ENCODE peak calls at places on chromosomes 1 and 21, in six cellular contexts. E, P, J, X, L and C are unnamed samples.
A peak's percentile ranks its signal among the peaks of the same experiment; 100 is the strongest.

GRCh38 chr21:15978158-15978805 is 248.5 kb downstream of the USP25 start:
- DNase-seq in E (peak; percentile 36), P (no peak), J (no peak), X (no peak), L (no peak), C (no peak)

GRCh38 chr1:36160949-36161485 is 5.1 kb downstream of the MAP7D1 start:
- DNase-seq in E (peak; percentile 87), P (peak; percentile 60), J (peak; percentile 84), X (peak; percentile 51), L (peak; percentile 78), C (no peak)

GRCh38 chr1:26608895-26609294 is 79.3 kb downstream of the RPS6KA1 start:
- DNase-seq in E (no peak), P (no peak), J (no peak), X (no peak), L (no peak), C (no peak)

GRCh38 chr1:221604948-221605347 is 136.9 kb downstream of the DUSP10 start:
- DNase-seq in E (no peak), P (no peak), J (no peak), X (no peak), L (no peak), C (no peak)

GRCh38 chr1:211653907-211654553 is 21.4 kb downstream of the NEK2 start:
- DNase-seq in E (no peak), P (no peak), J (no peak), X (no peak), L (no peak), C (no peak)

GRCh38 chr1:17662786-17663185 is 92.3 kb upstream of the ACTL8 start:
- DNase-seq in E (no peak), P (no peak), J (no peak), X (no peak), L (no peak), C (no peak)

GRCh38 chr1:232476538-232476950 is 153.4 kb downstream of the SIPA1L2 start:
- DNase-seq in E (no peak), P (no peak), J (no peak), X (no peak), L (no peak), C (no peak)

GRCh38 chr1:109864063-109864822 is 46.4 kb upstream of the CSF1 start:
- DNase-seq in E (peak; percentile 33), P (no peak), J (no peak), X (no peak), L (no peak), C (no peak)

GRCh38 chr1:22827666-22828065 is 117.0 kb downstream of the EPHB2 start:
- DNase-seq in E (no peak), P (no peak), J (no peak), X (no peak), L (no peak), C (no peak)

GRCh38 chr21:42105916-42106315 is 34.8 kb downstream of the UMODL1 start:
- DNase-seq in E (no peak), P (no peak), J (no peak), X (no peak), L (no peak), C (no peak)

GRCh38 chr1:17539526-17540254 is at the start of gene ARHGEF10L:
- DNase-seq in E (no peak), P (no peak), J (no peak), X (peak; percentile 44), L (peak; percentile 65), C (peak; percentile 26)

GRCh38 chr1:162629651-162630050 is 2.6 kb upstream of the DDR2 start:
- DNase-seq in E (no peak), P (no peak), J (no peak), X (no peak), L (no peak), C (no peak)

GRCh38 chr1:34792868-34793727 is at the start of gene GJA4:
- DNase-seq in E (peak; percentile 49), P (no peak), J (no peak), X (no peak), L (no peak), C (no peak)

GRCh38 chr1:2821970-2822620 is 20.6 kb upstream of the TTC34 start:
- DNase-seq in E (peak; percentile 58), P (peak; percentile 66), J (no peak), X (no peak), L (peak; percentile 52), C (no peak)

GRCh38 chr1:118555638-118556037 is 370.6 kb upstream of the SPAG17 start:
- DNase-seq in E (no peak), P (no peak), J (no peak), X (no peak), L (no peak), C (no peak)

DNA sequence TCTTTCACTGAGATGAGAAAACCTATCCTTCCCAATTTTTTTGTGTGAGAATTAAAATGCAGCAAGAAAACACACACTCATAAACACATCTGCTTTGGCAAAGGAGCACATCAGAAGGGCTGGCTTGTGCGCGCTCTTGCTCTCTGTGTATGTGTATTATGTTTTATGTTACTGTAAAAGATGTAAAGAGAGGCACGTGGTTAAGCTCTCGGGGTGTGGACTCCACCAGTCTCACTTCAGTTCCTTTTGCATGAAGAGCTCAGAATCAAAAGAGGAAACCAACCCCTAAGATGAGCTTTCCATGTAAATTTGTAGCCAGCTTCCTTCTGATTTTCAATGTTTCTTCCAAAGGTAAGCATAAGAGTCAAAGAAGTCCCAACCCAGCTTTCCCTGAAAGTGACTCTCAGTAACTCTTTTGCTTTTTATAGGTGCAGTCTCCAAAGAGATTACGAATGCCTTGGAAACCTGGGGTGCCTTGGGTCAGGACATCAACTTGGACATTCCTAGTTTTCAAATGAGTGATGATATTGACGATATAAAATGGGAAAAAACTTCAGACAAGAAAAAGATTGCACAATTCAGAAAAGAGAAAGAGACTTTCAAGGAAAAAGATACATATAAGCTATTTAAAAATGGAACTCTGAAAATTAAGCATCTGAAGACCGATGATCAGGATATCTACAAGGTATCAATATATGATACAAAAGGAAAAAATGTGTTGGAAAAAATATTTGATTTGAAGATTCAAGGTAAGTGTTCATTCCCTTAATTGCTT is at the start of gene CD2:
- DNase-seq in E (no peak), P (peak; percentile 39), J (no peak), X (no peak), L (no peak), C (no peak)
- H3K27ac ChIP-seq in E (no peak within 1 kb of the TSS), P (peak within 1 kb of the TSS; percentile 10), J (no peak within 1 kb of the TSS), X (no peak within 1 kb of the TSS), L (no peak within 1 kb of the TSS), C (no peak within 1 kb of the TSS)

DNA sequence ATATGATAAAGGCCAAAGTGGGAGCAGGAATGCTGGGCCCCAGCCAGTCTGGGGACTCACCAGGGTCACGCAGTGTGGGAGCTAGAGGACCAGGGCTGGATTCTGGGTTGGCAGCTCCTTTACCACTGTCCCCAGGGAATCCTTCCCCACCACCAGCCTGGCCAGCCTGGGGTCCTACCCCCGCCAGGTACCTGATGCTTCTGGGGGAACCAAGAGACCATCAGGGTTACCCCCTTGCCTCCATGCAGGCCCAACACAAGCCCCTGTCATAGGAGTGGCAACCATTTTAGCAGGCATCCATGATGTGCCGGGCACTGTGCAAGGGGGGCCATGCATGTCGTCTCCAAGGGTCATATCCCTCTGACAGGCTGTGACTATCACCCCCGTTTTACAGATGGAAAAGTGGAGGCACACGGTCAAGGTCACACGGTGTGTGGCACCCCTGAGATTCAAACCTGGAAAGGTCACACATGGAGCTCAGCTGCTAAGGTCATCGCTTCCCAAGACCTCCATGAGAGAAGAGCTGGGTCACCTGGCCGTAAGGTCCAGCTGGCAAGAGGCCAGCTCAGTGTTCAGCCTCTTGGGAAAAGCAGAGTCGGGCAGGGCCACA is 16.4 kb downstream of the RUNX3 start:
- DNase-seq in E (no peak), P (no peak), J (no peak), X (no peak), L (no peak), C (no peak)
- H3K27ac ChIP-seq in E (no peak overlapping the region), P (no peak overlapping the region), J (no peak overlapping the region), X (no peak overlapping the region), L (no peak overlapping the region), C (no peak overlapping the region)

GRCh38 chr1:16017461-16018303 is at the start of gene HSPB7:
- DNase-seq in E (peak; percentile 72), P (peak; percentile 81), J (peak; percentile 79), X (peak; percentile 94), L (peak; percentile 94), C (no peak)
- H3K27ac ChIP-seq in E (no peak within 1 kb of the TSS), P (peak within 1 kb of the TSS; percentile 63), J (no peak within 1 kb of the TSS), X (peak within 1 kb of the TSS; percentile 97), L (peak within 1 kb of the TSS; percentile 94), C (peak within 1 kb of the TSS; percentile 44)

GRCh38 chr1:151146416-151147131 is at the start of gene SEMA6C:
- DNase-seq in E (peak; percentile 96), P (peak; percentile 94), J (peak; percentile 94), X (peak; percentile 96), L (peak; percentile 96), C (peak; percentile 98)

GRCh38 chr1:151147132-151147503 is 687 bp upstream of the SEMA6C start:
- DNase-seq in E (no peak), P (no peak), J (no peak), X (peak; percentile 42), L (no peak), C (no peak)

GRCh38 chr1:151146072-151146415 is 387 bp downstream of the SEMA6C start:
- DNase-seq in E (peak; percentile 47), P (no peak), J (no peak), X (no peak), L (no peak), C (no peak)

GRCh38 chr1:151145158-151146071 is 1.0 kb downstream of the SEMA6C start:
- DNase-seq in E (peak; percentile 60), P (no peak), J (no peak), X (no peak), L (peak; percentile 59), C (no peak)

DNA sequence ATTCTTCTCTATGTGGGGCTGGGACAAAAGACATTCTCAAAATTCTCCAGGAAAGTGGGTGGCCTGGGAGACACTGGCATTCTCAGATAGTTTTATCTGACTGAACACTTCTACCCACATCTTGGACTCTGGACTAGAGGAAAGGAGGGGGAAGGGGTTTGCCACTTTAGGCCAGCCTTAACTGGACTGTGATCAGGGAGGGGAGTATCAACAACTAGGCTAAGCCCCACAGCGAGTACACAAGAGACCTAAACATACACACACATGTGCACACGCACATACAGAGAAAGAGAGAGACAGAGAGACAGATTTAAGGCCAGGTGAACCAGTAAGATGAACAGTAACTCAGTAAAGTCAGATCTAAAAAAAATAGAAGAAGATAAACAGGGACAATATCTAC is 1.3 kb upstream of the SEMA6C start:
- DNase-seq in E (no peak), P (no peak), J (no peak), X (no peak), L (no peak), C (no peak)
- H3K27ac ChIP-seq in E (no peak overlapping the region), P (no peak overlapping the region), J (no peak overlapping the region), X (peak overlapping the region; percentile 89), L (no peak overlapping the region), C (peak overlapping the region; percentile 85)

DNA sequence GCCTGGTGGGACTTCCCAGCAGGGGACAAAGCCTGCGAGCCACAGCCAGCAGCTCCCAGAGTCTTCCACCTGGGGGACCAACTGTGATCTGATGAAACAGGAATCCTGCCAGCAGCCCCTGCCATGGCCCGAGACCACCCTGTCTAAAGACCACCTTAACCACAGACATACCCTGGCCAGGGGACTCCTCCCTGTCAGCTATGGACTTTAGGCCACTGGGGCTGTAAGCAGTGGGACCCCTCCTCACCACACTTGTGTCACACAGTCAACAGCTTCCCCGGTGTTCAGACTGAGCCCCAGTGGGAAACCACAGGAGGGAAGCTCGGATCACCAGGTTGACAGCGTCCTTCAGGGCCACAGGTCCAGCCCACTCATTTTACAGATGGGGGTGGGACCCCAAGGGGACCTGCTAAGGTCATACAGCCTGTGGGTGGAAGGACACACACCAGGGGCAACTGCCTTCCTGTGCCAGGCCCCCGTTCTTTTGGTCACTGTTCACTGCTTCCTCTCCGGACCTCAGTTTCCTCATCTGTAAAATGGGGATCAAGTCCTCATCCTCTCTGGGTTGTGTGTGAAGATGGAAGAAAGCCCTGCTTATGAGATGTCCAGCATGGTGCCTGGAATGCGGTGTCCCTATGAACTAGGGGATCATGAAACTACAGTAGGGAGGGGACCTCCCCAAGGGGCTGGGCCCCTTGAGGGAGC is 11.4 kb downstream of the EPHA2 start:
- DNase-seq in E (no peak), P (no peak), J (no peak), X (no peak), L (no peak), C (no peak)
- H3K27ac ChIP-seq in E (peak overlapping the region; percentile 81), P (peak overlapping the region; percentile 85), J (no peak overlapping the region), X (peak overlapping the region; percentile 94), L (peak overlapping the region; percentile 26), C (no peak overlapping the region)